ENCODE peak calls at places on chromosomes 7 and 10, in five cellular contexts. T is left ventricle myocardium inferior, Q is cardiac muscle cell, K is tibial nerve, E is heart left ventricle. N is an unnamed sample.

GRCh38 chr7:138625849-138626230 is 75.3 kb downstream of the SVOPL start:
- DNase-seq in K (no peak), T (no peak), Q (no peak), E (no peak), N (no peak)

GRCh38 chr7:81185072-81185471 is 266.2 kb upstream of the SEMA3C start:
- DNase-seq in K (no peak), E (no peak), Q (no peak), T (no peak), N (no peak)

GRCh38 chr7:73703985-73704639 is 15.4 kb downstream of the STX1A start:
- DNase-seq in Q (peak; percentile 56), K (peak; percentile 24), E (no peak), T (peak; percentile 45), N (peak; percentile 85)

GRCh38 chr7:32762894-32763293 is 128.7 kb downstream of the KBTBD2 start:
- DNase-seq in E (no peak), K (no peak), Q (no peak), T (no peak), N (peak; percentile 61)

GRCh38 chr7:29384277-29384676 is 179.4 kb upstream of the PRR15 start:
- DNase-seq in E (no peak), Q (no peak), K (no peak), T (no peak), N (no peak)

GRCh38 chr10:24350111-24350921 is 141.4 kb downstream of the KIAA1217 start:
- DNase-seq in K (no peak), T (no peak), E (no peak), Q (peak; percentile 64), N (no peak)

GRCh38 chr7:105617280-105618015 is 36.2 kb upstream of the EFCAB10 start:
- DNase-seq in E (no peak), K (no peak), Q (no peak), T (no peak), N (no peak)

GRCh38 chr10:100201549-100201948 is 15.7 kb upstream of the ERLIN1 start:
- DNase-seq in K (no peak), E (no peak), Q (no peak), T (no peak), N (no peak)

GRCh38 chr10:61284222-61284890 is 168.8 kb downstream of the TMEM26 start:
- DNase-seq in Q (peak; percentile 73), K (no peak), E (no peak), T (no peak), N (no peak)

GRCh38 chr7:157507987-157508386 is 171.2 kb downstream of the DNAJB6 start:
- DNase-seq in K (no peak), Q (no peak), E (no peak), T (no peak), N (no peak)

DNA sequence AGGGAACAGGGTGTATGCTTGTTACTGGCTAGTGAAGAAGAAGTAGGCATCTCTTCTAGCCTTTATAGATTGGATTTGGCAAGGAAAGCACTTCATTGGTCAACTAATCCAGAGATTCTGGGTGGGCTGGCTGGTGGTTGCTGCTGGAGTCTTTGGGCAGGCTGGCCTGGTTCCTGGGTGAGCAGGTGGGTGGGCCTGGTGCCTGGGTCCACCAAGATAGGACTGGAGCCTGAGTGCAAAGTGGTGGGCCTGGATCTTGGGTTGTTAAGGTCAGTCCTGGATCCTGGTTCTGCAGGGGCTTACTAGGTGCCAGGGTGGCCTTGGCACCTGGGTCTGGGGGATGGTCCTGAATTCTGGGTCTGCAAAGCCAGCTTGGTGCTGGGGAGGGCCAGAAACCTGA is 482.4 kb upstream of the GHITM start:
- DNase-seq in E (no peak), Q (no peak), T (no peak), K (no peak), N (no peak)
- H3K4me1 ChIP-seq in E (no peaks in the 10 kb centered on the region), Q (no peaks in the 10 kb centered on the region), T (no peaks in the 10 kb centered on the region), K (no peaks in the 10 kb centered on the region), N (no peaks in the 10 kb centered on the region)

DNA sequence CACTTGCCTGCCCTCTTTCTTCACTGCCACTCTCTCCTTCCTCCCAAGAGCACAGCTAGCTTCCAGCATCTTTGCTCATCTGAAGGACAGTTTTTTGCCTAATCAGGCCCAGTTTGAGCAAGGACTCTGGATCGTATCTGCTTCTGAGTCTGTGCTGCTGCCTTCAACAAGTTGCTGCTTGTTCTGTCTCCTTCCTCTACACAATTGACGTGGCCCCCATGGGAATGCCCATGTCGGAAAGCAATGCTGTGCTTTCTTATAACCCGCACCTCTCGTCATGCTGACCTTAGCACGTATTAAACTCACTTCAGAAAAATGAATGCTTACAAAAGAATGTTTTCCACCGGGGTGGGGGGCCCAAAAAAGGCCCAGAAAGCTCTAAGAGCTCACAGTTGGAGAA is 324.7 kb upstream of the C7orf33 start:
- DNase-seq in E (no peak), K (no peak), Q (no peak), T (no peak), N (no peak)
- H3K4me3 ChIP-seq in E (no peak overlapping the region), K (no peak overlapping the region), Q (no peak overlapping the region), T (no peak overlapping the region), N (no peak overlapping the region)

GRCh38 chr10:12499587-12499986 is 150.2 kb downstream of the CAMK1D start:
- DNase-seq in T (no peak), Q (peak; percentile 38), E (no peak), K (no peak), N (peak; percentile 35)
- H3K4me1 ChIP-seq in T (peaks cover 38% of the 10 kb centered on the region), Q (peaks cover 14% of the 10 kb centered on the region), E (peaks cover 6% of the 10 kb centered on the region), K (peaks cover 29% of the 10 kb centered on the region), N (peaks cover 22% of the 10 kb centered on the region)

GRCh38 chr7:27098493-27099223 is 2.9 kb upstream of the HOXA1 start:
- DNase-seq in T (no peak), K (no peak), Q (no peak), E (no peak), N (peak; percentile 56)

GRCh38 chr7:27099224-27099838 is 3.2 kb downstream of the HOXA2 start:
- DNase-seq in Q (no peak), T (no peak), K (no peak), E (no peak), N (no peak)

GRCh38 chr7:27101188-27101905 is 1.1 kb downstream of the HOXA2 start:
- DNase-seq in E (no peak), K (no peak), T (no peak), Q (no peak), N (no peak)

GRCh38 chr7:27100601-27101187 is 1.8 kb downstream of the HOXA2 start:
- DNase-seq in K (no peak), T (no peak), Q (no peak), E (no peak), N (no peak)

DNA sequence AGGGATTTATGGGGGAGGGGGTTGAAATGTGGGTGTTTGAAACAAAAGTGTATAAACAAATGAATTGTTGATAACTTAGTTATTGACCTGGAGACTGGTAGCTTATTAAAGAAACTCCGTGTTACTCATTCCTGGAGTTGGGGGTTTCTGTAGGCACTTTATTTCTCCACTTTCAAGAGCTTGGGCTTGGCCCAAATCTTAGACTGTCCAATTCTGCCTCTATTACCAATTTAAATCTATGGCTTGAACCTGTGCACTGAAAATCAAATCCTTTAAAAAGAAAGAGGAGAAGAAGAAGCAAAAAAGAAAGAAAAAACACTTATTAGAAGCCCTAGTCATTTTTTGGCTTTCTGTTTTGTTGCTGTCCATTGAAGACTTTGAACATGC is 2.7 kb downstream of the HOXA2 start:
- DNase-seq in Q (no peak), E (no peak), T (no peak), K (no peak), N (no peak)
- H3K4me3 ChIP-seq in Q (no peak overlapping the region), E (no peak overlapping the region), T (no peak overlapping the region), K (no peak overlapping the region), N (no peak overlapping the region)